ENCODE peak calls at places on chromosomes 13 and 19, in seven cellular contexts. Y is endothelial cell of umbilical vein, Z is breast epithelium, D is heart left ventricle, S is IMR-90, Q is upper lobe of left lung, C is gastrocnemius medialis. J is an unnamed sample.

GRCh38 chr13:62320129-62320724 is 904.6 kb upstream of the PCDH20 start:
- DNase-seq in Y (peak), Z (no peak), D (no peak), S (peak), Q (no peak), C (no peak), J (no peak)

GRCh38 chr19:55603581-55604292 is 1.7 kb upstream of the ZNF865 start:
- DNase-seq in Y (no peak), Z (no peak), D (no peak), S (no peak), Q (no peak), C (no peak), J (no peak)

GRCh38 chr19:38653028-38653571 is 5.7 kb downstream of the ACTN4 start:
- DNase-seq in Y (peak), Z (no peak), D (no peak), S (peak), Q (peak), C (peak), J (peak)

GRCh38 chr13:83692800-83693199 is 189.5 kb downstream of the SLITRK1 start:
- DNase-seq in Y (no peak), Z (no peak), D (no peak), S (no peak), Q (no peak), C (no peak), J (no peak)

GRCh38 chr19:4062576-4063368 is 3.9 kb downstream of the ZBTB7A start:
- DNase-seq in Y (no peak), Z (no peak), D (no peak), S (no peak), Q (no peak), C (no peak), J (no peak)

GRCh38 chr19:40604647-40605200 is 3.6 kb downstream of the LTBP4 start:
- DNase-seq in Y (no peak), Z (no peak), D (peak), S (no peak), Q (no peak), C (no peak), J (no peak)

GRCh38 chr19:5676105-5676671 is 4.1 kb downstream of the MICOS13 start:
- DNase-seq in Y (no peak), Z (no peak), D (no peak), S (no peak), Q (no peak), C (peak), J (no peak)

GRCh38 chr13:93776936-93777335 is 550.3 kb downstream of the GPC6 start:
- DNase-seq in Y (no peak), Z (no peak), D (no peak), S (peak), Q (no peak), C (no peak), J (no peak)

GRCh38 chr19:48390188-48391099 is 907 bp downstream of the KDELR1 start:
- DNase-seq in Y (peak), Z (peak), D (peak), S (peak), Q (peak), C (peak), J (peak)

GRCh38 chr19:43124360-43124759 is 41.9 kb upstream of the PSG2 start:
- DNase-seq in Y (no peak), Z (no peak), D (no peak), S (no peak), Q (no peak), C (no peak), J (no peak)

GRCh38 chr13:97978661-97979450 is 25.4 kb downstream of the IPO5 start:
- DNase-seq in Y (peak), Z (no peak), D (no peak), S (peak), Q (no peak), C (no peak), J (no peak)

GRCh38 chr19:51365211-51366049 is 758 bp downstream of the ETFB start:
- DNase-seq in Y (peak), Z (no peak), D (peak), S (peak), Q (peak), C (peak), J (peak)
- TF ChIP-seq POLR2A in Y (no peak), Z (no peak), D (no peak), S (peak), Q (no peak), C (no peak), J (no peak)

GRCh38 chr19:52961981-52962380 is 700 bp downstream of the ZNF816 start:
- DNase-seq in Y (no peak), Z (no peak), D (no peak), S (no peak), Q (no peak), C (no peak), J (no peak)

GRCh38 chr19:52963229-52963760 is 614 bp upstream of the ZNF816 start:
- DNase-seq in Y (no peak), Z (no peak), D (peak), S (no peak), Q (no peak), C (no peak), J (no peak)

GRCh38 chr19:52959613-52960295 is 2.9 kb downstream of the ZNF816 start:
- DNase-seq in Y (no peak), Z (no peak), D (no peak), S (no peak), Q (no peak), C (no peak), J (no peak)

GRCh38 chr19:52957591-52957990 is 5.1 kb downstream of the ZNF816 start:
- DNase-seq in Y (no peak), Z (no peak), D (no peak), S (no peak), Q (no peak), C (no peak), J (no peak)

GRCh38 chr19:52962394-52963228 is at the start of gene ZNF816:
- DNase-seq in Y (peak), Z (peak), D (peak), S (peak), Q (peak), C (peak), J (peak)
- TF ChIP-seq POLR2A in Y (peak), Z (no peak), D (peak), S (peak), Q (no peak), C (peak), J (no peak)

GRCh38 chr19:18280247-18281081 is 958 bp downstream of the JUND start:
- DNase-seq in Y (peak), Z (peak), D (peak), S (peak), Q (peak), C (peak), J (peak)

GRCh38 chr19:18278521-18279265 is 2.7 kb downstream of the JUND start:
- DNase-seq in Y (peak), Z (peak), D (no peak), S (no peak), Q (no peak), C (no peak), J (peak)

GRCh38 chr19:18279266-18279515 is 2.2 kb downstream of the JUND start:
- DNase-seq in Y (no peak), Z (no peak), D (no peak), S (no peak), Q (no peak), C (no peak), J (no peak)

GRCh38 chr19:18281082-18282020 is at the start of gene JUND:
- DNase-seq in Y (peak), Z (peak), D (peak), S (peak), Q (peak), C (peak), J (peak)

DNA sequence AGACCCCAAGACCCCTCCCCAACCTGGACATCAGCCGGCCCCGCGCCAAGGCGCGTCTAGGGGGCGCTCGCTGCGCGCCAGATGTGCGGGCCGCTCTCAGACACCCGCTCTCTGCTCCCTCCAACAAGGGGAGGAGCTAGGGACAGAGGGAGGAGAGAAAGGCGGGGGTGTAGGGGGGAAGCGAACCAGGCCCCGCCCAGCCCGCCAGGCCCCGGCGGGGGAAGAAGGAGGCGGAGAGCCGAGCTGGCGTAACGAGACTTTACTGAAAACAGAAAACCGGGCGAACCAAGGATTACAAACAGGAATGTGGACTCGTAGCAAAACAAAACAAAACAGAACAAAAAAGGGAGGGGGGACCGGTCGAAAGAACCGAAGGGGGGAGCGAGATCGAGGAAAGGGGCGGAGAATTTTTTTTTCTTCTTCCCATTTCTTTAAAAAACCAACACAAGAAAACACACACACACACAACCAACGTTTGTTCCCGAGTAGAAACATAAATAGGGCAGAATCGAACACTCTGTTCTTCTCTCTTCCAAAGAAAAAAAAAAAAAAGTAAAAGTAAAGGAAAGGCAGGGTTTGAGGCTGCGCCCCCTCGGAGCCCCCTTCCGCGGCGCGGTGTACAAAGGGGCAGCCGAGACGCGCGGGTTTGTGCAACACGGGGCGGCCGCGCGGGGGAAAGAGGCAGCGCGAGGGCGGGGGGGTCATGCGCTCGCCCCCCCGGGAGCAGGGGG is 1.7 kb downstream of the JUND start:
- DNase-seq in Y (peak), Z (peak), D (peak), S (peak), Q (peak), C (peak), J (peak)
- TF ChIP-seq POLR2A in Y (peak), Z (peak), D (peak), S (peak), Q (no peak), C (peak), J (no peak)

DNA sequence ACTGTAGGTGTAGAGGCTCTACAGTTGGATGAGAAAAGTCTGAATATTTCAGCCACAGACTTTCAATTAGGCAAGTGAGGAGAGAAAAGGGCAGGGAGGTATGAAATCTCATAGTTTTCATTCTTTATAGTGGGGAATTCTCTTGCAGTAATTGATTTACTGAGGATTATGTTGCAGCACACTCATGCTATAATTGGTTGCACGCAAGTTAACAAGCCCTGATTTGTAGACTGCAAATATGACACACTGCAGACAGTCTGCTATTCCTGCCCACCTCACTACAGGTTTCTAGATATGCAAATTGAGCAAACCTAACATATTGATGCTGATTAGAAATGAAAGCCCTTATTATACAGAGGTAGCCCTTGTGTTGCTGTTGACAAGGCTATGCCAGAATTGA is 139.4 kb downstream of the LHFPL6 start:
- DNase-seq in Y (no peak), Z (no peak), D (no peak), S (no peak), Q (no peak), C (no peak), J (no peak)
- TF ChIP-seq POLR2A in Y (no peak), Z (no peak), D (no peak), S (no peak), Q (no peak), C (no peak), J (no peak)

GRCh38 chr19:30516111-30516510 is 143.9 kb downstream of the ZNF536 start:
- DNase-seq in Y (no peak), Z (no peak), D (no peak), S (no peak), Q (no peak), C (no peak), J (no peak)

GRCh38 chr19:30516586-30516985 is 144.4 kb downstream of the ZNF536 start:
- DNase-seq in Y (no peak), Z (no peak), D (no peak), S (no peak), Q (no peak), C (no peak), J (no peak)

DNA sequence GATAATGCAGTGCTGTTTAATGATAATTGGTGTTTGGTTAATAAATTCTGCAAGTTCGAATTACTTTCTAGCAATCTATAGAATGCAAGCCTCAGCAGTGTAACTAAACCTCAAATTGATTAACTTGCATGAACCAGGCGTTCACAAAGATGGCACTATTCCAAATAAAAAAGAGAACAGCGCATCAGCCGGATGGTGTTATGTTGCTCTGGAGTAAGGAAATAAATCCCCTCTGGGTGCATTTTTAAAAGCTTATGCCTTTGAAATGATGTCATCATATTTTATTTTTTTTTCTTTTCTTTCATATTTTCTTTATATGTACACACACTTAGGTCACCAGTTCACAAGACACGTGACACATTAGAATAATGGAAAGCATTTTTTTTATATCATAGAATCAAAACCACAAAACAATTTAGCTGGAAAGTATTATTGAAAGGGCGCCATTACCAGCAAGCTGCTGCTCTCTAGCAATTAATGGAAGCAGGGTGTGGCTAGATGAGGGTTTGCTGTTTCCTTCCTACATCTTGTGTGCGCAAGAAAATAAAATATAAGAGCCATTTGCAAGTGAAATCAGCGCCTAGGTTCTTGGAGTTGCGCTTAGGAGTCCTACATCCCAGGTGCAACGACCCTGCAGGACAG is 140.7 kb downstream of the ZNF536 start:
- DNase-seq in Y (no peak), Z (no peak), D (no peak), S (no peak), Q (no peak), C (no peak), J (no peak)
- TF ChIP-seq POLR2A in Y (no peak), Z (no peak), D (no peak), S (no peak), Q (no peak), C (no peak), J (no peak)

J was measured in stomach.